ENCODE peak calls at places on chromosome 17, in five cellular contexts. One of them, this sample, is unnamed.

GRCh38 chr17:5585814-5586558 is 1.7 kb upstream of the NLRP1 start:
- DNase-seq in GM20000: no peak
- DNase-seq in effector memory CD4-positive, alpha-beta T cell: no peak
- DNase-seq in astrocyte of the spinal cord: peak; percentile 24
- DNase-seq in NCI-H774: no peak
- DNase-seq in this sample: no peak

GRCh38 chr17:78291944-78292910 is 60.8 kb downstream of the TMEM235 start:
- DNase-seq in effector memory CD4-positive, alpha-beta T cell: no peak
- DNase-seq in GM20000: no peak
- DNase-seq in NCI-H774: no peak
- DNase-seq in astrocyte of the spinal cord: no peak
- DNase-seq in this sample: no peak

GRCh38 chr17:18854956-18855355 is 3.0 kb upstream of the PRPSAP2 start:
- DNase-seq in astrocyte of the spinal cord: no peak
- DNase-seq in GM20000: no peak
- DNase-seq in effector memory CD4-positive, alpha-beta T cell: no peak
- DNase-seq in NCI-H774: no peak
- DNase-seq in this sample: no peak

GRCh38 chr17:51475650-51476221 is 215.4 kb downstream of the UTP18 start:
- DNase-seq in astrocyte of the spinal cord: no peak
- DNase-seq in effector memory CD4-positive, alpha-beta T cell: no peak
- DNase-seq in NCI-H774: no peak
- DNase-seq in GM20000: no peak
- DNase-seq in this sample: no peak

GRCh38 chr17:78951967-78952551 is 26.9 kb upstream of the TIMP2 start:
- DNase-seq in effector memory CD4-positive, alpha-beta T cell: no peak
- DNase-seq in GM20000: no peak
- DNase-seq in NCI-H774: no peak
- DNase-seq in astrocyte of the spinal cord: no peak
- DNase-seq in this sample: no peak

GRCh38 chr17:16417896-16418683 is 2.7 kb downstream of the TRPV2 start:
- DNase-seq in GM20000: no peak
- DNase-seq in astrocyte of the spinal cord: no peak
- DNase-seq in NCI-H774: no peak
- DNase-seq in effector memory CD4-positive, alpha-beta T cell: no peak
- DNase-seq in this sample: no peak

GRCh38 chr17:68195667-68196393 is 52.0 kb upstream of the AMZ2 start:
- DNase-seq in astrocyte of the spinal cord: no peak
- DNase-seq in NCI-H774: no peak
- DNase-seq in GM20000: no peak
- DNase-seq in effector memory CD4-positive, alpha-beta T cell: no peak
- DNase-seq in this sample: no peak

GRCh38 chr17:66549312-66549705 is 246.9 kb downstream of the PRKCA start:
- DNase-seq in GM20000: no peak
- DNase-seq in astrocyte of the spinal cord: peak; percentile 90
- DNase-seq in effector memory CD4-positive, alpha-beta T cell: no peak
- DNase-seq in NCI-H774: no peak
- DNase-seq in this sample: no peak

GRCh38 chr17:67431210-67432015 is 54.3 kb downstream of the PITPNC1 start:
- DNase-seq in GM20000: peak; percentile 40
- DNase-seq in effector memory CD4-positive, alpha-beta T cell: no peak
- DNase-seq in NCI-H774: no peak
- DNase-seq in astrocyte of the spinal cord: peak; percentile 88
- DNase-seq in this sample: peak; percentile 7

GRCh38 chr17:61409301-61410099 is 9.9 kb downstream of the TBX2 start:
- DNase-seq in NCI-H774: no peak
- DNase-seq in GM20000: peak; percentile 83
- DNase-seq in astrocyte of the spinal cord: no peak
- DNase-seq in effector memory CD4-positive, alpha-beta T cell: no peak
- DNase-seq in this sample: no peak

GRCh38 chr17:65297384-65297783 is 160.2 kb downstream of the RGS9 start:
- DNase-seq in astrocyte of the spinal cord: peak; percentile 14
- DNase-seq in effector memory CD4-positive, alpha-beta T cell: no peak
- DNase-seq in NCI-H774: no peak
- DNase-seq in GM20000: no peak
- DNase-seq in this sample: no peak

GRCh38 chr17:39751637-39752036 is 13.9 kb downstream of the GRB7 start:
- DNase-seq in effector memory CD4-positive, alpha-beta T cell: no peak
- DNase-seq in astrocyte of the spinal cord: no peak
- DNase-seq in GM20000: no peak
- DNase-seq in NCI-H774: no peak
- DNase-seq in this sample: no peak

GRCh38 chr17:72060084-72060483 is 60.7 kb upstream of the SOX9 start:
- DNase-seq in effector memory CD4-positive, alpha-beta T cell: no peak
- DNase-seq in GM20000: no peak
- DNase-seq in NCI-H774: no peak
- DNase-seq in astrocyte of the spinal cord: no peak
- DNase-seq in this sample: no peak

GRCh38 chr17:2146132-2146871 is 91.4 kb downstream of the HIC1 start:
- DNase-seq in GM20000: no peak
- DNase-seq in effector memory CD4-positive, alpha-beta T cell: no peak
- DNase-seq in astrocyte of the spinal cord: no peak
- DNase-seq in NCI-H774: no peak
- DNase-seq in this sample: no peak

GRCh38 chr17:76659928-76660614 is 16.5 kb upstream of the ST6GALNAC1 start:
- DNase-seq in GM20000: no peak
- DNase-seq in NCI-H774: peak; percentile 15
- DNase-seq in effector memory CD4-positive, alpha-beta T cell: no peak
- DNase-seq in astrocyte of the spinal cord: no peak
- DNase-seq in this sample: no peak

GRCh38 chr17:42453544-42453943 is 5.1 kb upstream of the ATP6V0A1 start:
- DNase-seq in NCI-H774: no peak
- DNase-seq in GM20000: peak; percentile 56
- DNase-seq in effector memory CD4-positive, alpha-beta T cell: no peak
- DNase-seq in astrocyte of the spinal cord: no peak
- DNase-seq in this sample: no peak

GRCh38 chr17:45908460-45908859 is 14.1 kb downstream of the MAPT start:
- DNase-seq in effector memory CD4-positive, alpha-beta T cell: no peak
- DNase-seq in GM20000: no peak
- DNase-seq in NCI-H774: no peak
- DNase-seq in astrocyte of the spinal cord: no peak
- DNase-seq in this sample: no peak

GRCh38 chr17:83012873-83013778 is 66.3 kb upstream of the METRNL start:
- DNase-seq in NCI-H774: no peak
- DNase-seq in effector memory CD4-positive, alpha-beta T cell: no peak
- DNase-seq in GM20000: peak; percentile 70
- DNase-seq in astrocyte of the spinal cord: peak; percentile 88
- DNase-seq in this sample: no peak

GRCh38 chr17:82011617-82012481 is 10.8 kb downstream of the CENPX start:
- DNase-seq in GM20000: no peak
- DNase-seq in effector memory CD4-positive, alpha-beta T cell: no peak
- DNase-seq in NCI-H774: no peak
- DNase-seq in astrocyte of the spinal cord: no peak
- DNase-seq in this sample: no peak

GRCh38 chr17:73550561-73550960 is 93.7 kb downstream of the SDK2 start:
- DNase-seq in NCI-H774: no peak
- DNase-seq in astrocyte of the spinal cord: no peak
- DNase-seq in GM20000: no peak
- DNase-seq in effector memory CD4-positive, alpha-beta T cell: no peak
- DNase-seq in this sample: no peak

GRCh38 chr17:36703860-36704266 is 102.5 kb downstream of the MRM1 start:
- DNase-seq in GM20000: peak; percentile 42
- DNase-seq in NCI-H774: no peak
- DNase-seq in astrocyte of the spinal cord: peak; percentile 16
- DNase-seq in effector memory CD4-positive, alpha-beta T cell: no peak
- DNase-seq in this sample: no peak

This sample was measured in CMK.